ENCODE peak calls at places on chromosome 15, in seven cellular contexts. D, F, J, L, P, N and X are unnamed samples.
A peak's percentile ranks its signal among the peaks of the same experiment; 100 is the strongest.

GRCh38 chr15:94582368-94582767 is 351.0 kb downstream of the MCTP2 start:
- DNase-seq in D (no peak), F (peak; percentile 25), J (no peak), L (no peak), P (peak; percentile 62), N (no peak), X (no peak)

GRCh38 chr15:70963199-70963598 is 70.6 kb downstream of the LRRC49 start:
- DNase-seq in D (no peak), F (no peak), J (no peak), L (no peak), P (no peak), N (no peak), X (no peak)

GRCh38 chr15:51798281-51798680 is 31.2 kb upstream of the TMOD3 start:
- DNase-seq in D (no peak), F (no peak), J (no peak), L (no peak), P (no peak), N (no peak), X (no peak)

GRCh38 chr15:29141908-29142747 is 127.5 kb downstream of the NSMCE3 start:
- DNase-seq in D (no peak), F (no peak), J (peak; percentile 35), L (no peak), P (no peak), N (no peak), X (no peak)

GRCh38 chr15:67680645-67681044 is 138.1 kb downstream of the MAP2K5 start:
- DNase-seq in D (no peak), F (peak; percentile 55), J (no peak), L (no peak), P (no peak), N (no peak), X (no peak)

GRCh38 chr15:34650177-34650576 is 66.7 kb upstream of the GOLGA8B start:
- DNase-seq in D (no peak), F (peak; percentile 22), J (peak; percentile 91), L (no peak), P (no peak), N (no peak), X (no peak)

GRCh38 chr15:71295242-71296031 is 180.2 kb downstream of the THSD4 start:
- DNase-seq in D (no peak), F (peak; percentile 96), J (peak; percentile 100), L (no peak), P (no peak), N (no peak), X (no peak)

GRCh38 chr15:74622758-74623157 is 7.1 kb downstream of the CLK3 start:
- DNase-seq in D (no peak), F (no peak), J (no peak), L (no peak), P (no peak), N (no peak), X (no peak)

GRCh38 chr15:43105077-43105769 is 615 bp downstream of the UBR1 start:
- DNase-seq in D (no peak), F (peak; percentile 13), J (peak; percentile 12), L (no peak), P (peak; percentile 8), N (no peak), X (no peak)

GRCh38 chr15:27757050-27757449 is 342.1 kb downstream of the OCA2 start:
- DNase-seq in D (no peak), F (no peak), J (peak; percentile 18), L (no peak), P (no peak), N (no peak), X (peak; percentile 11)

GRCh38 chr15:92655178-92655995 is at the start of gene FAM174B:
- DNase-seq in D (peak; percentile 57), F (peak; percentile 5), J (peak; percentile 57), L (peak; percentile 87), P (peak; percentile 65), N (no peak), X (peak; percentile 46)

GRCh38 chr15:96366526-96366877 is 36.0 kb downstream of the NR2F2 start:
- DNase-seq in D (no peak), F (no peak), J (no peak), L (no peak), P (no peak), N (no peak), X (no peak)

GRCh38 chr15:92161039-92161670 is 232.5 kb upstream of the ST8SIA2 start:
- DNase-seq in D (no peak), F (no peak), J (no peak), L (no peak), P (no peak), N (no peak), X (no peak)

GRCh38 chr15:101537681-101538080 is 48.2 kb upstream of the PCSK6 start:
- DNase-seq in D (no peak), F (no peak), J (no peak), L (no peak), P (no peak), N (no peak), X (no peak)

GRCh38 chr15:68345481-68345880 is 67.9 kb downstream of the FEM1B start:
- DNase-seq in D (no peak), F (no peak), J (no peak), L (no peak), P (no peak), N (no peak), X (no peak)

DNA sequence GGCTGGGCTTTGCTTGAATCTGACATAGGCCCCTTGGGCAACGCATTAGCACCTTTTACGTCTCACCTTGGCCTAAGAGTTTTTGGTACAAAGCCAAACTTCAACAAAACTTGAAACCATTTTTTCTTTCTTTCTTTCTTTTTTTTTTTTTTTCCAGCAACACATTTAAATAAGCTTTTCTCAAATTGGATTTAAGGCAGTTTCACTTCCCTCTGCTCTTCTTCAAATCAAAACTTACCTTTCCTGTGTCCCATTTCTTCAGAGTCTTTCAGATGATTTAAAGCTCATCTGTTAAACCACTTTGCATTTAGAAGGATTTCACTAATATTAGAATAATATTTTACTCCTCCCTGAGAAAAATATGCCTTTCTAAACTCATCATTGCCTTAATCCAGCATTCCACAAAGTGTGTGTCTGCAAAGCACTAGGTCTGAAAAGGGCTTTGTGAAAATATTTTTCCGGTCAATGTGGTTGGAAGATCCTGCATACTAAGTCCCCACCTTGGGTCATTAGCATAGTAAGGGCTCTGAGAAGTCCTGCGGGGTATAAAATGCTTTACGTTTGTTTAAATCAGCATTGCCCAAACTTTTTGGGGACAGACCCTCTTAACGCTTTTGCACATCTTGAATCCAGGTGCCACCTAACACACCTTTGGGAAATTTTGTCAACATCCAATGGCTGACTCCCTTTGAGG is 217.0 kb downstream of the TLE3 start:
- DNase-seq in D (no peak), F (no peak), J (no peak), L (no peak), P (no peak), N (no peak), X (no peak)
- TF ChIP-seq CTCF in D (no peak), F (no peak), J (no peak), L (no peak), P (no peak), N (no peak), X (no peak)

GRCh38 chr15:73605759-73606423 is 27.3 kb downstream of the NPTN start:
- DNase-seq in D (no peak), F (no peak), J (no peak), L (no peak), P (no peak), N (no peak), X (no peak)
- TF ChIP-seq CTCF in D (no peak), F (no peak), J (no peak), L (no peak), P (no peak), N (no peak), X (no peak)

GRCh38 chr15:79129235-79129634 is 38.7 kb upstream of the RASGRF1 start:
- DNase-seq in D (no peak), F (no peak), J (no peak), L (no peak), P (no peak), N (no peak), X (no peak)

GRCh38 chr15:79132361-79132760 is 41.8 kb upstream of the RASGRF1 start:
- DNase-seq in D (no peak), F (no peak), J (no peak), L (no peak), P (no peak), N (no peak), X (no peak)

GRCh38 chr15:79132770-79133169 is 42.2 kb upstream of the RASGRF1 start:
- DNase-seq in D (no peak), F (no peak), J (no peak), L (no peak), P (no peak), N (no peak), X (no peak)

GRCh38 chr15:79128556-79128955 is 38.0 kb upstream of the RASGRF1 start:
- DNase-seq in D (no peak), F (no peak), J (no peak), L (no peak), P (no peak), N (no peak), X (no peak)

DNA sequence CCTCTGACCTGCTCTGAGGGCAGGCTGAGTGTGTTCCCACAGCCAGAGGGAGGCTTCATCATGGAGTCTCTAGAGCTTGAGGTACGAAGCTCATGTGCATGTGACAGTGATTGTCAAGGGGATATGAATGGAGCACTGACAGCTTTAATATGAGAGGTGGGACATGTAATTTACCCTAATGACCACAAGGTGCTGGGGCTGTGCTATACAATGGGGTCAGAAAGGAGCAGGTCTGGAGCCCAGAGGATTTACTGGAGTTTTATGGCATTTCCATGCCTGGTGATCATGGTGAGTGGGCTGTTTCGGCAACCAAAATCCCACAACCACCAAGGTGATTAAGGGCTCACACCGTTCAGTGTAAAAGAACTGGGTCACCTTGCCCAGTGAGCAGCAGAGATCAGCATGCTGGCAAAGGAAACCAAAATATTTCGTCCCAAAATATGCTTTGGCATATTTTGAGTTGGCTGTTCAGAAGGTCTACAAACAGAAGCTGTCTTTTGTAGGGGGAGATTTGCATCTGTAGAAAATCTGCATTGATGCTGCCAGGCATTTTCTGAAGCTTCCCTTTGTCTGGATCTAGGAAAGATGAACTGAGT is 40.1 kb upstream of the RASGRF1 start:
- DNase-seq in D (no peak), F (no peak), J (no peak), L (no peak), P (no peak), N (no peak), X (no peak)
- TF ChIP-seq CTCF in D (no peak), F (no peak), J (no peak), L (no peak), P (peak; percentile 63), N (no peak), X (peak; percentile 29)

DNA sequence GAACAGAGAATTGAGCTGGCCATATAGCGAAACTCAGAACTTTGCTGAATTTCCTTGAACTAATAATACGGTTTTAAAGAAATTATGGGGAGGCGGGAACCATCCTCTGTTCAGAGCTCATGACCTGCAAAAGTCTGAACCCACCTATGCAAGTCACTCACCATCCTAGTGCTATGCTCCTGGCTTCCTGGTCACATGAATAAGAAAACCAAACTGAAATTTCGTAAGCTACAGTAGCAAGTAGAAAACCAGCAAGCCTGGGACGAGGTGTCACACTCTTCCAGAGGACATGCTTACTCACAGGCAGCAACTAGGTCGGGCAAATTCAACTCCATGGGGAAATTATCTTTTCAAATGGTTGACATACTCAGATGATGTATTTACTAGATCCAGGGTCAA is 31.2 kb downstream of the LDHAL6B start:
- DNase-seq in D (no peak), F (no peak), J (no peak), L (no peak), P (no peak), N (no peak), X (no peak)
- TF ChIP-seq CTCF in D (no peak), F (no peak), J (no peak), L (no peak), P (no peak), N (no peak), X (no peak)